ENCODE peak calls at places on chromosomes 12 and 14, in eight cellular contexts. One of them, this sample, is unnamed.
A peak's percentile ranks its signal among the peaks of the same experiment; 100 is the strongest.

GRCh38 chr14:68343534-68344093 is 449.3 kb downstream of the ZFP36L1 start:
- DNase-seq in activated CD4-positive, alpha-beta T cell treated with anti-CD3 and anti-CD28 coated beads for 24 hours: no peak
- DNase-seq in fibroblast of the conjunctiva: no peak
- DNase-seq in mesothelial cell of epicardium: no peak
- DNase-seq in stimulated activated CD4-positive, alpha-beta T cell treated with anti-CD3 and anti-CD28 coated beads, Interleukin-1b, Interleukin-23, amount 100 ng/mL, for 1 hour: no peak
- DNase-seq in upper lobe of right lung: no peak
- DNase-seq in kidney: no peak
- DNase-seq in COR-L47: no peak
- DNase-seq in this sample: no peak

GRCh38 chr14:25400607-25401206 is 350.8 kb upstream of the STXBP6 start:
- DNase-seq in activated CD4-positive, alpha-beta T cell treated with anti-CD3 and anti-CD28 coated beads for 24 hours: peak; percentile 16
- DNase-seq in stimulated activated CD4-positive, alpha-beta T cell treated with anti-CD3 and anti-CD28 coated beads, Interleukin-1b, Interleukin-23, amount 100 ng/mL, for 1 hour: no peak
- DNase-seq in mesothelial cell of epicardium: peak; percentile 60
- DNase-seq in kidney: no peak
- DNase-seq in COR-L47: peak; percentile 45
- DNase-seq in fibroblast of the conjunctiva: peak; percentile 27
- DNase-seq in upper lobe of right lung: no peak
- DNase-seq in this sample: peak; percentile 50

GRCh38 chr14:75222208-75222701 is 45.8 kb upstream of the TMED10 start:
- DNase-seq in mesothelial cell of epicardium: no peak
- DNase-seq in upper lobe of right lung: peak; percentile 78
- DNase-seq in stimulated activated CD4-positive, alpha-beta T cell treated with anti-CD3 and anti-CD28 coated beads, Interleukin-1b, Interleukin-23, amount 100 ng/mL, for 1 hour: no peak
- DNase-seq in fibroblast of the conjunctiva: peak; percentile 37
- DNase-seq in COR-L47: no peak
- DNase-seq in kidney: no peak
- DNase-seq in activated CD4-positive, alpha-beta T cell treated with anti-CD3 and anti-CD28 coated beads for 24 hours: no peak
- DNase-seq in this sample: no peak

GRCh38 chr12:4744709-4745108 is 24.5 kb downstream of the GALNT8 start:
- DNase-seq in activated CD4-positive, alpha-beta T cell treated with anti-CD3 and anti-CD28 coated beads for 24 hours: no peak
- DNase-seq in fibroblast of the conjunctiva: no peak
- DNase-seq in mesothelial cell of epicardium: no peak
- DNase-seq in stimulated activated CD4-positive, alpha-beta T cell treated with anti-CD3 and anti-CD28 coated beads, Interleukin-1b, Interleukin-23, amount 100 ng/mL, for 1 hour: no peak
- DNase-seq in upper lobe of right lung: no peak
- DNase-seq in kidney: no peak
- DNase-seq in COR-L47: no peak
- DNase-seq in this sample: no peak

GRCh38 chr12:122127839-122128238 is 46.2 kb downstream of the IL31 start:
- DNase-seq in kidney: no peak
- DNase-seq in stimulated activated CD4-positive, alpha-beta T cell treated with anti-CD3 and anti-CD28 coated beads, Interleukin-1b, Interleukin-23, amount 100 ng/mL, for 1 hour: no peak
- DNase-seq in upper lobe of right lung: no peak
- DNase-seq in fibroblast of the conjunctiva: no peak
- DNase-seq in activated CD4-positive, alpha-beta T cell treated with anti-CD3 and anti-CD28 coated beads for 24 hours: no peak
- DNase-seq in mesothelial cell of epicardium: no peak
- DNase-seq in COR-L47: no peak
- DNase-seq in this sample: no peak

GRCh38 chr14:89719371-89720075 is 235.0 kb downstream of the EFCAB11 start:
- DNase-seq in fibroblast of the conjunctiva: no peak
- DNase-seq in mesothelial cell of epicardium: no peak
- DNase-seq in kidney: no peak
- DNase-seq in COR-L47: no peak
- DNase-seq in stimulated activated CD4-positive, alpha-beta T cell treated with anti-CD3 and anti-CD28 coated beads, Interleukin-1b, Interleukin-23, amount 100 ng/mL, for 1 hour: no peak
- DNase-seq in upper lobe of right lung: no peak
- DNase-seq in activated CD4-positive, alpha-beta T cell treated with anti-CD3 and anti-CD28 coated beads for 24 hours: no peak
- DNase-seq in this sample: no peak

GRCh38 chr12:20105938-20106337 is 262.4 kb upstream of the PDE3A start:
- DNase-seq in stimulated activated CD4-positive, alpha-beta T cell treated with anti-CD3 and anti-CD28 coated beads, Interleukin-1b, Interleukin-23, amount 100 ng/mL, for 1 hour: no peak
- DNase-seq in kidney: no peak
- DNase-seq in mesothelial cell of epicardium: no peak
- DNase-seq in upper lobe of right lung: no peak
- DNase-seq in COR-L47: no peak
- DNase-seq in fibroblast of the conjunctiva: peak; percentile 32
- DNase-seq in activated CD4-positive, alpha-beta T cell treated with anti-CD3 and anti-CD28 coated beads for 24 hours: no peak
- DNase-seq in this sample: no peak

GRCh38 chr14:73741876-73742519 is 27.8 kb upstream of the PNMA1 start:
- DNase-seq in activated CD4-positive, alpha-beta T cell treated with anti-CD3 and anti-CD28 coated beads for 24 hours: no peak
- DNase-seq in stimulated activated CD4-positive, alpha-beta T cell treated with anti-CD3 and anti-CD28 coated beads, Interleukin-1b, Interleukin-23, amount 100 ng/mL, for 1 hour: no peak
- DNase-seq in kidney: peak; percentile 76
- DNase-seq in COR-L47: no peak
- DNase-seq in fibroblast of the conjunctiva: no peak
- DNase-seq in mesothelial cell of epicardium: no peak
- DNase-seq in upper lobe of right lung: no peak
- DNase-seq in this sample: no peak

GRCh38 chr12:131434208-131435125 is 276.4 kb upstream of the SFSWAP start:
- DNase-seq in stimulated activated CD4-positive, alpha-beta T cell treated with anti-CD3 and anti-CD28 coated beads, Interleukin-1b, Interleukin-23, amount 100 ng/mL, for 1 hour: no peak
- DNase-seq in COR-L47: no peak
- DNase-seq in activated CD4-positive, alpha-beta T cell treated with anti-CD3 and anti-CD28 coated beads for 24 hours: no peak
- DNase-seq in mesothelial cell of epicardium: no peak
- DNase-seq in fibroblast of the conjunctiva: no peak
- DNase-seq in upper lobe of right lung: no peak
- DNase-seq in kidney: no peak
- DNase-seq in this sample: no peak

GRCh38 chr12:54627304-54627703 is 7.4 kb downstream of the LACRT start:
- DNase-seq in upper lobe of right lung: no peak
- DNase-seq in stimulated activated CD4-positive, alpha-beta T cell treated with anti-CD3 and anti-CD28 coated beads, Interleukin-1b, Interleukin-23, amount 100 ng/mL, for 1 hour: no peak
- DNase-seq in fibroblast of the conjunctiva: no peak
- DNase-seq in mesothelial cell of epicardium: no peak
- DNase-seq in kidney: no peak
- DNase-seq in activated CD4-positive, alpha-beta T cell treated with anti-CD3 and anti-CD28 coated beads for 24 hours: no peak
- DNase-seq in COR-L47: no peak
- DNase-seq in this sample: no peak

This sample was measured in HAP-1.